ENCODE peak calls at places on chromosomes 13 and 19, in six cellular contexts. One of them, this sample, is unnamed.
A peak's percentile ranks its signal among the peaks of the same experiment; 100 is the strongest.

GRCh38 chr19:43755256-43755801 is 567 bp upstream of the SMG9 start:
- DNase-seq in psoas muscle: peak; percentile 84
- DNase-seq in NCI-H2081: peak; percentile 81
- DNase-seq in LoVo: peak; percentile 91
- DNase-seq in C1 segment of cervical spinal cord: peak; percentile 51
- DNase-seq in osteocyte: peak; percentile 91
- DNase-seq in this sample: peak; percentile 72

GRCh38 chr13:33169273-33169980 is 116.1 kb downstream of the STARD13 start:
- DNase-seq in C1 segment of cervical spinal cord: no peak
- DNase-seq in NCI-H2081: no peak
- DNase-seq in osteocyte: no peak
- DNase-seq in LoVo: no peak
- DNase-seq in psoas muscle: no peak
- DNase-seq in this sample: peak; percentile 88

GRCh38 chr19:22634450-22634827 is 315 bp downstream of the ZNF492 start:
- DNase-seq in C1 segment of cervical spinal cord: no peak
- DNase-seq in NCI-H2081: no peak
- DNase-seq in psoas muscle: no peak
- DNase-seq in LoVo: no peak
- DNase-seq in osteocyte: no peak
- DNase-seq in this sample: no peak

GRCh38 chr19:33811736-33812387 is 15.2 kb downstream of the KCTD15 start:
- DNase-seq in psoas muscle: no peak
- DNase-seq in NCI-H2081: no peak
- DNase-seq in osteocyte: no peak
- DNase-seq in C1 segment of cervical spinal cord: no peak
- DNase-seq in LoVo: no peak
- DNase-seq in this sample: no peak

GRCh38 chr19:2550431-2551171 is 74.7 kb downstream of the GADD45B start:
- DNase-seq in psoas muscle: peak; percentile 74
- DNase-seq in NCI-H2081: no peak
- DNase-seq in C1 segment of cervical spinal cord: peak; percentile 31
- DNase-seq in LoVo: no peak
- DNase-seq in osteocyte: no peak
- DNase-seq in this sample: no peak

GRCh38 chr13:111893607-111894443 is 173.1 kb upstream of the SOX1 start:
- DNase-seq in LoVo: no peak
- DNase-seq in NCI-H2081: no peak
- DNase-seq in C1 segment of cervical spinal cord: no peak
- DNase-seq in osteocyte: peak; percentile 82
- DNase-seq in psoas muscle: no peak
- DNase-seq in this sample: no peak

GRCh38 chr13:76638882-76639281 is 247.3 kb downstream of the KCTD12 start:
- DNase-seq in NCI-H2081: no peak
- DNase-seq in C1 segment of cervical spinal cord: no peak
- DNase-seq in psoas muscle: no peak
- DNase-seq in LoVo: no peak
- DNase-seq in osteocyte: no peak
- DNase-seq in this sample: peak; percentile 4

GRCh38 chr13:36000028-36000427 is 131.2 kb downstream of the DCLK1 start:
- DNase-seq in NCI-H2081: no peak
- DNase-seq in osteocyte: no peak
- DNase-seq in LoVo: no peak
- DNase-seq in C1 segment of cervical spinal cord: no peak
- DNase-seq in psoas muscle: no peak
- DNase-seq in this sample: no peak

GRCh38 chr19:40235238-40236025 is 8.9 kb upstream of the CCNP start:
- DNase-seq in psoas muscle: no peak
- DNase-seq in NCI-H2081: no peak
- DNase-seq in C1 segment of cervical spinal cord: no peak
- DNase-seq in LoVo: no peak
- DNase-seq in osteocyte: no peak
- DNase-seq in this sample: no peak

GRCh38 chr19:49490287-49491029 is 3.0 kb downstream of the RPL13A start:
- DNase-seq in C1 segment of cervical spinal cord: no peak
- DNase-seq in LoVo: no peak
- DNase-seq in psoas muscle: no peak
- DNase-seq in osteocyte: no peak
- DNase-seq in NCI-H2081: no peak
- DNase-seq in this sample: no peak

GRCh38 chr13:36820222-36820621 is 1.2 kb downstream of the RFXAP start:
- DNase-seq in NCI-H2081: no peak
- DNase-seq in osteocyte: no peak
- DNase-seq in LoVo: no peak
- DNase-seq in psoas muscle: no peak
- DNase-seq in C1 segment of cervical spinal cord: no peak
- DNase-seq in this sample: no peak

GRCh38 chr19:4371898-4372629 is 28.3 kb downstream of the SH3GL1 start:
- DNase-seq in psoas muscle: peak; percentile 14
- DNase-seq in C1 segment of cervical spinal cord: peak; percentile 17
- DNase-seq in NCI-H2081: no peak
- DNase-seq in osteocyte: no peak
- DNase-seq in LoVo: no peak
- DNase-seq in this sample: no peak

GRCh38 chr19:53333071-53333465 is 481 bp upstream of the ZNF845 start:
- DNase-seq in C1 segment of cervical spinal cord: no peak
- DNase-seq in LoVo: peak; percentile 16
- DNase-seq in psoas muscle: peak; percentile 29
- DNase-seq in NCI-H2081: no peak
- DNase-seq in osteocyte: peak; percentile 84
- DNase-seq in this sample: no peak

GRCh38 chr19:7907122-7907521 is 3.4 kb downstream of the MAP2K7 start:
- DNase-seq in osteocyte: no peak
- DNase-seq in C1 segment of cervical spinal cord: no peak
- DNase-seq in LoVo: no peak
- DNase-seq in psoas muscle: no peak
- DNase-seq in NCI-H2081: no peak
- DNase-seq in this sample: no peak

GRCh38 chr13:83499286-83499685 is 383.0 kb downstream of the SLITRK1 start:
- DNase-seq in osteocyte: no peak
- DNase-seq in NCI-H2081: no peak
- DNase-seq in psoas muscle: no peak
- DNase-seq in C1 segment of cervical spinal cord: no peak
- DNase-seq in LoVo: no peak
- DNase-seq in this sample: peak; percentile 31

GRCh38 chr19:2495130-2495641 is 19.3 kb downstream of the GADD45B start:
- DNase-seq in psoas muscle: peak; percentile 80
- DNase-seq in NCI-H2081: peak; percentile 18
- DNase-seq in LoVo: peak; percentile 78
- DNase-seq in C1 segment of cervical spinal cord: no peak
- DNase-seq in osteocyte: peak; percentile 95
- DNase-seq in this sample: peak; percentile 87

GRCh38 chr19:58581227-58582141 is 8.3 kb upstream of the MZF1 start:
- DNase-seq in C1 segment of cervical spinal cord: no peak
- DNase-seq in osteocyte: peak; percentile 88
- DNase-seq in NCI-H2081: no peak
- DNase-seq in psoas muscle: peak; percentile 87
- DNase-seq in LoVo: no peak
- DNase-seq in this sample: peak; percentile 88